ENCODE peak calls at places on chromosomes 3 and 15, in six cellular contexts. One of them, this sample, is unnamed.

GRCh38 chr15:37891754-37892368 is 42.6 kb upstream of the TMCO5A start:
- DNase-seq in stomach: no peak
- DNase-seq in MM.1S: peak; percentile 78
- DNase-seq in A549: peak; percentile 5
- DNase-seq in hepatocyte: peak; percentile 75
- DNase-seq in heart left ventricle: no peak
- DNase-seq in this sample: no peak

GRCh38 chr3:126287536-126288181 is 69.5 kb downstream of the KLF15 start:
- DNase-seq in stomach: peak; percentile 75
- DNase-seq in MM.1S: peak; percentile 19
- DNase-seq in heart left ventricle: peak; percentile 87
- DNase-seq in A549: no peak
- DNase-seq in hepatocyte: peak; percentile 80
- DNase-seq in this sample: peak; percentile 43

GRCh38 chr3:2303567-2303966 is 204.9 kb downstream of the CNTN4 start:
- DNase-seq in MM.1S: peak; percentile 43
- DNase-seq in stomach: no peak
- DNase-seq in hepatocyte: peak; percentile 76
- DNase-seq in A549: no peak
- DNase-seq in heart left ventricle: no peak
- DNase-seq in this sample: no peak

GRCh38 chr3:131047582-131047981 is 20.9 kb downstream of the NEK11 start:
- DNase-seq in heart left ventricle: no peak
- DNase-seq in stomach: no peak
- DNase-seq in MM.1S: peak; percentile 82
- DNase-seq in A549: no peak
- DNase-seq in hepatocyte: no peak
- DNase-seq in this sample: no peak

GRCh38 chr3:57952208-57952631 is 56.0 kb upstream of the FLNB start:
- DNase-seq in MM.1S: no peak
- DNase-seq in hepatocyte: peak; percentile 79
- DNase-seq in heart left ventricle: peak; percentile 90
- DNase-seq in A549: no peak
- DNase-seq in stomach: no peak
- DNase-seq in this sample: no peak

GRCh38 chr3:190585771-190586630 is 72.1 kb downstream of the IL1RAP start:
- DNase-seq in A549: peak; percentile 71
- DNase-seq in hepatocyte: peak; percentile 70
- DNase-seq in MM.1S: no peak
- DNase-seq in heart left ventricle: peak; percentile 38
- DNase-seq in stomach: no peak
- DNase-seq in this sample: no peak

GRCh38 chr3:45712434-45713110 is 23.4 kb downstream of the SACM1L start:
- DNase-seq in MM.1S: no peak
- DNase-seq in heart left ventricle: no peak
- DNase-seq in hepatocyte: no peak
- DNase-seq in stomach: no peak
- DNase-seq in A549: no peak
- DNase-seq in this sample: no peak

GRCh38 chr3:108178676-108179075 is 43.5 kb downstream of the IFT57 start:
- DNase-seq in MM.1S: no peak
- DNase-seq in A549: no peak
- DNase-seq in heart left ventricle: no peak
- DNase-seq in stomach: no peak
- DNase-seq in hepatocyte: no peak
- DNase-seq in this sample: no peak

GRCh38 chr3:134487406-134487805 is 1.5 kb downstream of the CEP63 start:
- DNase-seq in A549: no peak
- DNase-seq in MM.1S: peak; percentile 34
- DNase-seq in stomach: no peak
- DNase-seq in hepatocyte: no peak
- DNase-seq in heart left ventricle: no peak
- DNase-seq in this sample: no peak

GRCh38 chr15:90698629-90699028 is 18.5 kb upstream of the BLM start:
- DNase-seq in heart left ventricle: no peak
- DNase-seq in hepatocyte: no peak
- DNase-seq in MM.1S: no peak
- DNase-seq in stomach: no peak
- DNase-seq in A549: no peak
- DNase-seq in this sample: no peak

GRCh38 chr3:108552267-108553159 is 36.7 kb downstream of the CIP2A start:
- DNase-seq in A549: peak; percentile 9
- DNase-seq in heart left ventricle: no peak
- DNase-seq in stomach: no peak
- DNase-seq in hepatocyte: peak; percentile 64
- DNase-seq in MM.1S: peak; percentile 47
- DNase-seq in this sample: no peak

GRCh38 chr3:169556349-169556870 is 107.1 kb downstream of the MECOM start:
- DNase-seq in stomach: no peak
- DNase-seq in hepatocyte: no peak
- DNase-seq in heart left ventricle: no peak
- DNase-seq in A549: no peak
- DNase-seq in MM.1S: no peak
- DNase-seq in this sample: no peak

GRCh38 chr3:105368575-105369500 is 2.1 kb downstream of the ALCAM start:
- DNase-seq in heart left ventricle: peak; percentile 26
- DNase-seq in hepatocyte: peak; percentile 87
- DNase-seq in A549: peak; percentile 29
- DNase-seq in MM.1S: peak; percentile 84
- DNase-seq in stomach: peak; percentile 70
- DNase-seq in this sample: no peak

GRCh38 chr3:103047640-103048370 is 613.0 kb downstream of the ZPLD1 start:
- DNase-seq in hepatocyte: no peak
- DNase-seq in heart left ventricle: no peak
- DNase-seq in stomach: no peak
- DNase-seq in A549: no peak
- DNase-seq in MM.1S: no peak
- DNase-seq in this sample: no peak

GRCh38 chr15:38662398-38662797 is 97.8 kb upstream of the RASGRP1 start:
- DNase-seq in MM.1S: no peak
- DNase-seq in hepatocyte: no peak
- DNase-seq in heart left ventricle: no peak
- DNase-seq in A549: no peak
- DNase-seq in stomach: no peak
- DNase-seq in this sample: no peak

GRCh38 chr15:66709884-66710283 is 7.8 kb downstream of the SMAD6 start:
- DNase-seq in heart left ventricle: no peak
- DNase-seq in MM.1S: no peak
- DNase-seq in A549: no peak
- DNase-seq in stomach: no peak
- DNase-seq in hepatocyte: no peak
- DNase-seq in this sample: no peak

GRCh38 chr15:62591842-62592838 is 427.1 kb upstream of the C2CD4B start:
- DNase-seq in heart left ventricle: no peak
- DNase-seq in MM.1S: no peak
- DNase-seq in A549: no peak
- DNase-seq in hepatocyte: no peak
- DNase-seq in stomach: no peak
- DNase-seq in this sample: no peak

GRCh38 chr15:70342554-70343548 is 245.1 kb upstream of the TLE3 start:
- DNase-seq in hepatocyte: no peak
- DNase-seq in heart left ventricle: no peak
- DNase-seq in A549: no peak
- DNase-seq in stomach: no peak
- DNase-seq in MM.1S: no peak
- DNase-seq in this sample: peak; percentile 3

GRCh38 chr3:171753025-171753472 is 57.2 kb downstream of the PLD1 start:
- DNase-seq in hepatocyte: peak; percentile 38
- DNase-seq in MM.1S: no peak
- DNase-seq in stomach: no peak
- DNase-seq in A549: no peak
- DNase-seq in heart left ventricle: peak; percentile 85
- DNase-seq in this sample: no peak

GRCh38 chr15:63440756-63441155 is 59.1 kb upstream of the CA12 start:
- DNase-seq in stomach: no peak
- DNase-seq in heart left ventricle: no peak
- DNase-seq in hepatocyte: no peak
- DNase-seq in A549: no peak
- DNase-seq in MM.1S: no peak
- DNase-seq in this sample: no peak

GRCh38 chr15:40454904-40455391 is 14.2 kb downstream of the BAHD1 start:
- DNase-seq in hepatocyte: peak; percentile 52
- DNase-seq in stomach: no peak
- DNase-seq in MM.1S: no peak
- DNase-seq in heart left ventricle: no peak
- DNase-seq in A549: no peak
- DNase-seq in this sample: no peak

GRCh38 chr3:131174752-131175151 is 148.1 kb downstream of the NEK11 start:
- DNase-seq in A549: no peak
- DNase-seq in stomach: no peak
- DNase-seq in heart left ventricle: no peak
- DNase-seq in hepatocyte: no peak
- DNase-seq in MM.1S: peak; percentile 77
- DNase-seq in this sample: no peak

GRCh38 chr15:69410290-69410874 is 3.8 kb upstream of the KIF23 start:
- DNase-seq in heart left ventricle: peak; percentile 54
- DNase-seq in MM.1S: no peak
- DNase-seq in stomach: no peak
- DNase-seq in A549: peak; percentile 84
- DNase-seq in hepatocyte: no peak
- DNase-seq in this sample: no peak

GRCh38 chr15:93331545-93332117 is 242.6 kb upstream of the RGMA start:
- DNase-seq in MM.1S: no peak
- DNase-seq in hepatocyte: peak; percentile 31
- DNase-seq in A549: no peak
- DNase-seq in heart left ventricle: no peak
- DNase-seq in stomach: no peak
- DNase-seq in this sample: no peak

GRCh38 chr15:82553846-82554245 is 13.6 kb upstream of the RPS17 start:
- DNase-seq in heart left ventricle: no peak
- DNase-seq in hepatocyte: no peak
- DNase-seq in A549: no peak
- DNase-seq in MM.1S: no peak
- DNase-seq in stomach: no peak
- DNase-seq in this sample: no peak

GRCh38 chr15:94234300-94234699 is 2.9 kb downstream of the MCTP2 start:
- DNase-seq in MM.1S: no peak
- DNase-seq in hepatocyte: peak; percentile 32
- DNase-seq in stomach: no peak
- DNase-seq in A549: no peak
- DNase-seq in heart left ventricle: peak; percentile 29
- DNase-seq in this sample: no peak

GRCh38 chr3:37145607-37146006 is 28.8 kb downstream of the LRRFIP2 start:
- DNase-seq in A549: no peak
- DNase-seq in hepatocyte: no peak
- DNase-seq in heart left ventricle: no peak
- DNase-seq in MM.1S: no peak
- DNase-seq in stomach: no peak
- DNase-seq in this sample: no peak

DNA sequence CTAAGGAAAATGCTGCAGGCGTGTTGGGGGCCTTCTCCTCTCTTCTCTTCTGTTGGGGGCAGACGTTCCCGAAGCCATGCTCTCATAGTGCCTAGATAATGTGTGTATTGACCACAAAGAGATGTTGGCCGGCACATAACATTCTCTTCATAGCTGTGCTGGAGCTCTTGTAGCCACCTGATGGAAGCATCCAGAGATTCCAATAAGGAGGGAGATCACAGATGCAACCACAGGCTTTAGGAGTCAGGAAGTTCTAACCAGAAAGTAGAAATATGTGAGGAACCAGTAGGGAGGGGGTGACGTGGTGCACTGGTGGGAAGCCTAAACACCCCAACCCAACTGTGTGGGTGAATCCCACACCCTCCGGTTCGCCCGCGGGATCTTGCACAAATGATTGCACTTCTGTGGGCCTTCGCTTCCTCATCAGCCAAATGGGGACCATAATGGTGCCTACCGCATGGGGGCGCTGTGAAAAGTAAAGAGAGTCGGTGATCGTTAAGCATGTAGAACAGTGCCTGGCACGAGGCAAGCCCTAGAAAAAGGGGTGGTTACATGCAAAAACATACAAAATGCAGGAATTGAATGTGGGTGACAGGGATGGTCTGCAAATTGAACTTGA is 87.8 kb downstream of the TOP2B start:
- DNase-seq in hepatocyte: no peak
- DNase-seq in A549: no peak
- DNase-seq in stomach: no peak
- DNase-seq in heart left ventricle: no peak
- DNase-seq in MM.1S: no peak
- DNase-seq in this sample: no peak
- TF ChIP-seq CTCF in hepatocyte: no peak
- TF ChIP-seq CTCF in A549: no peak
- TF ChIP-seq CTCF in stomach: no peak
- TF ChIP-seq CTCF in heart left ventricle: no peak
- TF ChIP-seq CTCF in MM.1S: no peak
- TF ChIP-seq CTCF in this sample: no peak

GRCh38 chr3:156551746-156552145 is 3.2 kb downstream of the SSR3 start:
- DNase-seq in hepatocyte: no peak
- DNase-seq in heart left ventricle: no peak
- DNase-seq in stomach: no peak
- DNase-seq in MM.1S: no peak
- DNase-seq in A549: no peak
- DNase-seq in this sample: no peak
- H3K4me1 ChIP-seq in hepatocyte: peaks cover 17% of the 10 kb centered on the region
- H3K4me1 ChIP-seq in heart left ventricle: peaks cover 39% of the 10 kb centered on the region
- H3K4me1 ChIP-seq in stomach: peaks cover 17% of the 10 kb centered on the region
- H3K4me1 ChIP-seq in MM.1S: peaks cover 46% of the 10 kb centered on the region
- H3K4me1 ChIP-seq in A549: peaks cover 16% of the 10 kb centered on the region
- H3K4me1 ChIP-seq in this sample: peaks cover 11% of the 10 kb centered on the region

DNA sequence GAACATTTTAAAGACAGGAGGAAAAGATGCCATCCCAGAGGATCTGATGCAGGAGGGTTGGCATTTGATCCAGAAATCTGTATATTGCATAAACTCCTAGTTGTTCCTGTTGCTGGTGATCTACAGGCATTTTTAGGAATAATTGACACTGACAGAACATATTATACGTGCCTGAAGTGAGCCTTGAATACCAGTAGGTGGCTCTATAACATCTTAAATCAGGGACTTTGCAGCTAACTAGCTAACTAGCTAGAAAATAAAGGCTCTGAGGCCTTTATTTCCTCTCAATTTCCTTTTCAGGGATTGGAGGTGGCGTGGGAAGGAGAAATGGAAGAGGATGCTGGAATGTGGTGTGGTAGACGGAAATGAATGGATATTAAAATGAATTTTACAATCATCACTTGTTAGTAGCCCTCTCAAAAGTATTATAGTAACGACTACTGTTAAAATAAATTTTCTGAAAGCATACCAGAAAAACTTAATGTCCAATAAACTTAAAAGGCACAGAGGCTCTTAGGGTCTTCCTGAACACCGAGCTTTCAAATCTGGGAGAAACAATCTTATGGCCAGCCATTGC is 73.9 kb upstream of the ZBED2 start:
- DNase-seq in hepatocyte: peak; percentile 74
- DNase-seq in heart left ventricle: no peak
- DNase-seq in MM.1S: peak; percentile 58
- DNase-seq in A549: peak; percentile 55
- DNase-seq in stomach: no peak
- DNase-seq in this sample: no peak
- TF ChIP-seq CTCF in hepatocyte: peak; percentile 88
- TF ChIP-seq CTCF in heart left ventricle: peak; percentile 82
- TF ChIP-seq CTCF in MM.1S: peak; percentile 85
- TF ChIP-seq CTCF in A549: peak; percentile 86
- TF ChIP-seq CTCF in stomach: peak; percentile 67
- TF ChIP-seq CTCF in this sample: peak; percentile 77

DNA sequence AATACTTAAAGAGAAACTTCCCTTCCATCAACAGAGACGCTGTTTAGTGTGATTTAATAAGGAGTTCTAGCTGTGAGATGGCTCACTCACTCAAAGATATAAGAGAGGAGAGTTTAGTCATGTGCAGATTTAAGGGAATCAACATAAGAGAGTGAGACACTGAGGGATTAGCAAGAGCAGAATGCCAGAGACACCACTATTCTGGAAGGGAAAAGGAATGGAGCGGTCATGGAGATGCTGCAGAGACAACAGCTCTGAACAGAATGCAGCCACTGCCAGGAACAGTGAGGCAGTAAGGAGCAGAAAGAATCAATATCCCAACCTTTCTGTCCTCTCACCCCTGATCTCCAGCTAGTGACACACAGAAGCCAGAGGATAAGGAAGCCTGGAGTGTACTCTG is 248.8 kb downstream of the MBNL1 start:
- DNase-seq in heart left ventricle: no peak
- DNase-seq in MM.1S: no peak
- DNase-seq in hepatocyte: no peak
- DNase-seq in A549: no peak
- DNase-seq in stomach: no peak
- DNase-seq in this sample: no peak
- H3K4me1 ChIP-seq in heart left ventricle: no peaks in the 10 kb centered on the region
- H3K4me1 ChIP-seq in MM.1S: no peaks in the 10 kb centered on the region
- H3K4me1 ChIP-seq in hepatocyte: no peaks in the 10 kb centered on the region
- H3K4me1 ChIP-seq in A549: no peaks in the 10 kb centered on the region
- H3K4me1 ChIP-seq in stomach: no peaks in the 10 kb centered on the region
- H3K4me1 ChIP-seq in this sample: no peaks in the 10 kb centered on the region